ENCODE peak calls at places on chromosome 19, in six cellular contexts. S is fibroblast of lung, O is GM23338, W is HL-60, L is prostate gland, R is cardiac fibroblast. V is an unnamed sample.

GRCh38 chr19:55372316-55373081 is 2.2 kb upstream of the IL11 start:
- DNase-seq in R (no peak), S (no peak), L (no peak), O (no peak), W (no peak), V (no peak)

GRCh38 chr19:46639356-46640061 is 3.5 kb upstream of the GNG8 start:
- DNase-seq in O (peak; percentile 74), R (peak; percentile 62), S (peak; percentile 65), L (no peak), W (peak; percentile 57), V (peak; percentile 53)

GRCh38 chr19:44657211-44657921 is 13.7 kb downstream of the PVR start:
- DNase-seq in W (peak; percentile 28), L (peak; percentile 17), R (peak; percentile 77), S (peak; percentile 75), O (peak; percentile 90), V (peak; percentile 85)

GRCh38 chr19:16834747-16835146 is 5.5 kb downstream of the SIN3B start:
- DNase-seq in L (no peak), S (no peak), R (peak; percentile 59), O (no peak), W (no peak), V (no peak)

GRCh38 chr19:35885909-35886308 is 14.4 kb downstream of the NFKBID start:
- DNase-seq in O (no peak), S (no peak), L (no peak), W (no peak), R (no peak), V (no peak)

GRCh38 chr19:11140896-11141295 is 14.7 kb downstream of the SPC24 start:
- DNase-seq in R (no peak), L (no peak), S (no peak), W (no peak), O (no peak), V (no peak)

GRCh38 chr19:48728882-48729645 is 9.5 kb upstream of the MAMSTR start:
- DNase-seq in L (no peak), W (no peak), O (peak; percentile 75), S (no peak), R (peak; percentile 20), V (no peak)

GRCh38 chr19:17555929-17556813 is 722 bp downstream of the COLGALT1 start:
- DNase-seq in W (no peak), O (peak; percentile 81), S (peak; percentile 75), L (peak; percentile 18), R (peak; percentile 79), V (no peak)

GRCh38 chr19:35890113-35890650 is 10.2 kb downstream of the NFKBID start:
- DNase-seq in R (no peak), L (no peak), W (no peak), S (no peak), O (no peak), V (no peak)

GRCh38 chr19:46551175-46551574 is 50.0 kb upstream of the CALM3 start:
- DNase-seq in R (no peak), L (no peak), S (no peak), O (no peak), W (peak; percentile 20), V (no peak)

GRCh38 chr19:56814656-56815055 is 25.9 kb downstream of the PEG3 start:
- DNase-seq in R (no peak), S (no peak), L (no peak), W (no peak), O (no peak), V (no peak)

GRCh38 chr19:33577947-33578346 is 43.8 kb upstream of the CHST8 start:
- DNase-seq in W (no peak), S (no peak), O (no peak), R (no peak), L (no peak), V (no peak)

GRCh38 chr19:50562996-50563395 is 5.2 kb downstream of the LRRC4B start:
- DNase-seq in L (no peak), S (no peak), W (no peak), R (no peak), O (no peak), V (no peak)
- TF ChIP-seq CTCF in L (no peak), S (no peak), W (no peak), R (no peak), O (no peak), V (no peak)

GRCh38 chr19:38209671-38210457 is 14.2 kb downstream of the DPF1 start:
- DNase-seq in L (peak; percentile 30), O (peak; percentile 82), R (peak; percentile 38), W (no peak), S (peak; percentile 76), V (no peak)
- H3K4me3 ChIP-seq in L (no peak overlapping the region), O (peak overlapping the region; percentile 80), R (peak overlapping the region; percentile 2), W (no peak overlapping the region), S (peak overlapping the region; percentile 45), V (peak overlapping the region; percentile 32)

GRCh38 chr19:13262450-13262849 is 112.2 kb downstream of the IER2 start:
- DNase-seq in W (no peak), R (peak; percentile 70), L (no peak), S (peak; percentile 72), O (peak; percentile 59), V (peak; percentile 71)

GRCh38 chr19:13256918-13257317 is 106.7 kb downstream of the IER2 start:
- DNase-seq in L (no peak), O (no peak), W (no peak), S (no peak), R (no peak), V (no peak)

GRCh38 chr19:13255041-13255718 is 105.0 kb downstream of the IER2 start:
- DNase-seq in S (no peak), R (no peak), L (no peak), W (no peak), O (no peak), V (no peak)

GRCh38 chr19:13255719-13256059 is 105.5 kb downstream of the IER2 start:
- DNase-seq in R (no peak), S (no peak), O (no peak), W (no peak), L (no peak), V (no peak)

GRCh38 chr19:13260883-13261653 is 110.9 kb downstream of the IER2 start:
- DNase-seq in R (peak; percentile 93), L (no peak), W (peak; percentile 59), S (peak; percentile 88), O (no peak), V (no peak)
- TF ChIP-seq CTCF in R (peak; percentile 15), L (no peak), W (no peak), S (no peak), O (no peak), V (no peak)

GRCh38 chr19:459724-460511 is 915 bp downstream of the SHC2 start:
- DNase-seq in W (no peak), S (peak; percentile 28), O (peak; percentile 60), R (peak; percentile 15), L (peak; percentile 55), V (peak; percentile 35)
- H3K4me3 ChIP-seq in W (no peak overlapping the region), S (peak overlapping the region; percentile 47), O (peak overlapping the region; percentile 76), R (peak overlapping the region; percentile 41), L (peak overlapping the region; percentile 75), V (peak overlapping the region; percentile 48)

V was measured in A673.